ENCODE peak calls at places on chromosomes 13 and 19, in five cellular contexts. One of them, this sample, is unnamed.

GRCh38 chr19:50383307-50383851 is 768 bp upstream of the POLD1 start:
- DNase-seq in stimulated activated CD4-positive, alpha-beta T cell treated with anti-CD3 and anti-CD28 coated beads, Interleukin-15, amount 100 ng/mL, for 1 hour: no peak
- DNase-seq in erythroblast: no peak
- DNase-seq in ovary: no peak
- DNase-seq in astrocyte of the cerebellum: no peak
- DNase-seq in this sample: no peak

GRCh38 chr19:51342631-51343569 is 961 bp upstream of the VSIG10L start:
- DNase-seq in stimulated activated CD4-positive, alpha-beta T cell treated with anti-CD3 and anti-CD28 coated beads, Interleukin-15, amount 100 ng/mL, for 1 hour: no peak
- DNase-seq in erythroblast: no peak
- DNase-seq in ovary: no peak
- DNase-seq in astrocyte of the cerebellum: no peak
- DNase-seq in this sample: no peak

GRCh38 chr13:23427342-23428182 is 5.9 kb downstream of the SACS start:
- DNase-seq in stimulated activated CD4-positive, alpha-beta T cell treated with anti-CD3 and anti-CD28 coated beads, Interleukin-15, amount 100 ng/mL, for 1 hour: no peak
- DNase-seq in erythroblast: no peak
- DNase-seq in ovary: peak; percentile 20
- DNase-seq in astrocyte of the cerebellum: peak; percentile 67
- DNase-seq in this sample: no peak

GRCh38 chr19:55179570-55180484 is at the start of gene SYT5:
- DNase-seq in stimulated activated CD4-positive, alpha-beta T cell treated with anti-CD3 and anti-CD28 coated beads, Interleukin-15, amount 100 ng/mL, for 1 hour: peak; percentile 25
- DNase-seq in erythroblast: peak; percentile 79
- DNase-seq in ovary: peak; percentile 20
- DNase-seq in astrocyte of the cerebellum: no peak
- DNase-seq in this sample: peak; percentile 77

GRCh38 chr19:38351865-38352395 is 16.3 kb downstream of the CATSPERG start:
- DNase-seq in stimulated activated CD4-positive, alpha-beta T cell treated with anti-CD3 and anti-CD28 coated beads, Interleukin-15, amount 100 ng/mL, for 1 hour: no peak
- DNase-seq in erythroblast: no peak
- DNase-seq in ovary: no peak
- DNase-seq in astrocyte of the cerebellum: no peak
- DNase-seq in this sample: no peak

GRCh38 chr19:9324584-9324962 is 594 bp downstream of the ZNF559 start:
- DNase-seq in stimulated activated CD4-positive, alpha-beta T cell treated with anti-CD3 and anti-CD28 coated beads, Interleukin-15, amount 100 ng/mL, for 1 hour: no peak
- DNase-seq in erythroblast: no peak
- DNase-seq in ovary: no peak
- DNase-seq in astrocyte of the cerebellum: no peak
- DNase-seq in this sample: no peak

GRCh38 chr19:11453468-11454341 is 18.3 kb downstream of the PRKCSH start:
- DNase-seq in stimulated activated CD4-positive, alpha-beta T cell treated with anti-CD3 and anti-CD28 coated beads, Interleukin-15, amount 100 ng/mL, for 1 hour: no peak
- DNase-seq in erythroblast: peak; percentile 41
- DNase-seq in ovary: no peak
- DNase-seq in astrocyte of the cerebellum: no peak
- DNase-seq in this sample: no peak

GRCh38 chr13:94267581-94267980 is 211.9 kb downstream of the DCT start:
- DNase-seq in stimulated activated CD4-positive, alpha-beta T cell treated with anti-CD3 and anti-CD28 coated beads, Interleukin-15, amount 100 ng/mL, for 1 hour: no peak
- DNase-seq in erythroblast: no peak
- DNase-seq in ovary: no peak
- DNase-seq in astrocyte of the cerebellum: no peak
- DNase-seq in this sample: no peak

GRCh38 chr19:23547816-23548430 is 139.1 kb downstream of the ZNF675 start:
- DNase-seq in stimulated activated CD4-positive, alpha-beta T cell treated with anti-CD3 and anti-CD28 coated beads, Interleukin-15, amount 100 ng/mL, for 1 hour: no peak
- DNase-seq in erythroblast: no peak
- DNase-seq in ovary: no peak
- DNase-seq in astrocyte of the cerebellum: no peak
- DNase-seq in this sample: no peak

GRCh38 chr13:43979492-43979891 is 99.8 kb downstream of the LACC1 start:
- DNase-seq in stimulated activated CD4-positive, alpha-beta T cell treated with anti-CD3 and anti-CD28 coated beads, Interleukin-15, amount 100 ng/mL, for 1 hour: no peak
- DNase-seq in erythroblast: no peak
- DNase-seq in ovary: no peak
- DNase-seq in astrocyte of the cerebellum: no peak
- DNase-seq in this sample: no peak

GRCh38 chr13:27789153-27789494 is 3.2 kb upstream of the GSX1 start:
- DNase-seq in stimulated activated CD4-positive, alpha-beta T cell treated with anti-CD3 and anti-CD28 coated beads, Interleukin-15, amount 100 ng/mL, for 1 hour: no peak
- DNase-seq in erythroblast: no peak
- DNase-seq in ovary: no peak
- DNase-seq in astrocyte of the cerebellum: no peak
- DNase-seq in this sample: peak; percentile 32

GRCh38 chr13:60090579-60090978 is 73.1 kb downstream of the DIAPH3 start:
- DNase-seq in stimulated activated CD4-positive, alpha-beta T cell treated with anti-CD3 and anti-CD28 coated beads, Interleukin-15, amount 100 ng/mL, for 1 hour: no peak
- DNase-seq in erythroblast: no peak
- DNase-seq in ovary: no peak
- DNase-seq in astrocyte of the cerebellum: no peak
- DNase-seq in this sample: no peak

GRCh38 chr19:40702337-40703012 is 12.0 kb upstream of the NUMBL start:
- DNase-seq in stimulated activated CD4-positive, alpha-beta T cell treated with anti-CD3 and anti-CD28 coated beads, Interleukin-15, amount 100 ng/mL, for 1 hour: no peak
- DNase-seq in erythroblast: peak; percentile 65
- DNase-seq in ovary: no peak
- DNase-seq in astrocyte of the cerebellum: no peak
- DNase-seq in this sample: no peak

GRCh38 chr19:12938536-12939291 is at the start of gene CALR:
- DNase-seq in stimulated activated CD4-positive, alpha-beta T cell treated with anti-CD3 and anti-CD28 coated beads, Interleukin-15, amount 100 ng/mL, for 1 hour: no peak
- DNase-seq in erythroblast: peak; percentile 87
- DNase-seq in ovary: no peak
- DNase-seq in astrocyte of the cerebellum: no peak
- DNase-seq in this sample: peak; percentile 43

GRCh38 chr13:22929391-22930126 is 251.2 kb upstream of the SGCG start:
- DNase-seq in stimulated activated CD4-positive, alpha-beta T cell treated with anti-CD3 and anti-CD28 coated beads, Interleukin-15, amount 100 ng/mL, for 1 hour: no peak
- DNase-seq in erythroblast: no peak
- DNase-seq in ovary: no peak
- DNase-seq in astrocyte of the cerebellum: no peak
- DNase-seq in this sample: no peak

GRCh38 chr13:51519839-51520238 is 64.4 kb upstream of the WDFY2 start:
- DNase-seq in stimulated activated CD4-positive, alpha-beta T cell treated with anti-CD3 and anti-CD28 coated beads, Interleukin-15, amount 100 ng/mL, for 1 hour: no peak
- DNase-seq in erythroblast: no peak
- DNase-seq in ovary: no peak
- DNase-seq in astrocyte of the cerebellum: no peak
- DNase-seq in this sample: no peak